ENCODE peak calls at places on chromosomes 4 and X, in seven cellular contexts. Y is iris pigment epithelial cell; G is AG20443; X is mesenchymal stem cell; P is BE2C; I is stimulated activated CD8-positive, alpha-beta memory T cell treated with anti-CD3 and anti-CD28 coated beads, Interleukin-7, amount 100 ng/mL, for 1 hour; W is stimulated activated naive CD8-positive, alpha-beta T cell treated with anti-CD3 and anti-CD28 coated beads, Interleukin-15, Interleukin-2, amounts not matched to agents 100 U/mL and 50 U/mL, for 24 hours. B is an unnamed sample.

GRCh38 chr4:38939150-38939549 is 71.5 kb downstream of the FAM114A1 start:
- DNase-seq in I (no peak), Y (no peak), G (no peak), W (no peak), X (no peak), P (no peak), B (no peak)

GRCh38 chrX:34559325-34559724 is 97.8 kb downstream of the TMEM47 start:
- DNase-seq in Y (peak; percentile 47), X (no peak), I (no peak), G (peak; percentile 4), W (no peak), P (no peak), B (no peak)

GRCh38 chr4:75004755-75005668 is 72.1 kb downstream of the PARM1 start:
- DNase-seq in I (no peak), W (no peak), X (no peak), Y (peak; percentile 16), G (no peak), P (no peak), B (no peak)

GRCh38 chrX:129961180-129962083 is 21.0 kb upstream of the BCORL1 start:
- DNase-seq in I (peak; percentile 42), P (peak; percentile 51), X (peak; percentile 35), G (peak; percentile 53), Y (peak; percentile 13), W (peak; percentile 74), B (no peak)

GRCh38 chrX:136122207-136122606 is 25.1 kb upstream of the FHL1 start:
- DNase-seq in Y (no peak), I (no peak), G (no peak), W (no peak), X (no peak), P (no peak), B (no peak)

GRCh38 chr4:80183196-80184052 is 13.9 kb upstream of the PRDM8 start:
- DNase-seq in Y (peak; percentile 15), X (no peak), P (peak; percentile 59), W (peak; percentile 48), I (no peak), G (peak; percentile 62), B (peak; percentile 62)

GRCh38 chrX:13304052-13304451 is 15.8 kb downstream of the ATXN3L start:
- DNase-seq in Y (no peak), W (no peak), I (no peak), X (no peak), P (no peak), G (no peak), B (no peak)

GRCh38 chrX:155819966-155820491 is 61.1 kb upstream of the VAMP7 start:
- DNase-seq in Y (peak; percentile 88), I (peak; percentile 5), G (peak; percentile 56), P (peak; percentile 64), X (peak; percentile 85), W (peak; percentile 34), B (peak; percentile 68)

GRCh38 chrX:9188117-9188516 is 154.2 kb upstream of the FAM9B start:
- DNase-seq in P (peak; percentile 15), X (no peak), G (no peak), Y (no peak), I (no peak), W (no peak), B (no peak)

GRCh38 chrX:49176421-49177326 is 5.0 kb downstream of the PLP2 start:
- DNase-seq in G (no peak), W (no peak), I (no peak), Y (no peak), P (peak; percentile 35), X (no peak), B (no peak)

GRCh38 chrX:49930046-49930445 is 7.7 kb downstream of the CLCN5 start:
- DNase-seq in W (no peak), P (no peak), G (no peak), X (no peak), I (no peak), Y (peak; percentile 64), B (peak; percentile 40)

GRCh38 chr4:82217986-82218715 is 155.6 kb downstream of the HNRNPD start:
- DNase-seq in W (no peak), G (peak; percentile 16), P (no peak), X (no peak), Y (peak; percentile 8), I (no peak), B (peak; percentile 7)

GRCh38 chrX:127207326-127207725 is 387.8 kb downstream of the PRR32 start:
- DNase-seq in I (no peak), W (no peak), Y (no peak), X (no peak), P (no peak), G (no peak), B (no peak)

GRCh38 chr4:127997534-127998388 is 32.6 kb downstream of the ABHD18 start:
- DNase-seq in W (peak; percentile 10), Y (peak; percentile 55), I (no peak), X (peak; percentile 46), G (peak; percentile 34), P (no peak), B (peak; percentile 6)

GRCh38 chr4:2935762-2936743 is 27.2 kb downstream of the NOP14 start:
- DNase-seq in W (peak; percentile 80), I (no peak), G (no peak), P (no peak), X (no peak), Y (peak; percentile 86), B (no peak)

GRCh38 chr4:187289371-187289770 is 565.7 kb upstream of the FAT1 start:
- DNase-seq in Y (peak; percentile 39), G (no peak), X (no peak), W (no peak), I (no peak), P (no peak), B (peak; percentile 31)

GRCh38 chr4:182384496-182385155 is 141.4 kb downstream of the TENM3 start:
- DNase-seq in I (no peak), X (no peak), G (no peak), W (no peak), P (no peak), Y (peak; percentile 30), B (no peak)

GRCh38 chr4:177214935-177215334 is 94.7 kb upstream of the NEIL3 start:
- DNase-seq in Y (no peak), P (no peak), I (no peak), X (no peak), G (peak; percentile 35), W (peak; percentile 33), B (peak; percentile 43)

GRCh38 chrX:22690116-22690515 is 309.6 kb upstream of the DDX53 start:
- DNase-seq in X (peak; percentile 8), I (no peak), P (peak; percentile 15), Y (no peak), G (no peak), W (no peak), B (no peak)

GRCh38 chr4:156958276-156959074 is 13.1 kb downstream of the PDGFC start:
- DNase-seq in Y (no peak), I (no peak), P (no peak), G (no peak), X (no peak), W (no peak), B (no peak)

GRCh38 chr4:103754844-103755243 is 35.1 kb upstream of the TACR3 start:
- DNase-seq in G (no peak), Y (peak; percentile 6), X (no peak), W (no peak), I (no peak), P (peak; percentile 31), B (no peak)

GRCh38 chr4:170687751-170688150 is 598.0 kb upstream of the AADAT start:
- DNase-seq in I (no peak), W (no peak), Y (no peak), G (no peak), X (no peak), P (no peak), B (no peak)

GRCh38 chr4:169567916-169568315 is 44.5 kb downstream of the NEK1 start:
- DNase-seq in I (no peak), P (no peak), X (no peak), Y (peak; percentile 30), W (no peak), G (no peak), B (no peak)

GRCh38 chr4:113436360-113436759 is 325.2 kb downstream of the CAMK2D start:
- DNase-seq in P (no peak), X (peak; percentile 79), Y (peak; percentile 86), I (no peak), G (peak; percentile 54), W (no peak), B (peak; percentile 39)

GRCh38 chr4:13982008-13982407 is 354.5 kb upstream of the BOD1L1 start:
- DNase-seq in P (no peak), Y (no peak), W (no peak), I (no peak), X (no peak), G (no peak), B (no peak)

GRCh38 chrX:21802054-21802660 is 37.3 kb upstream of the MBTPS2 start:
- DNase-seq in P (no peak), G (no peak), W (no peak), X (no peak), Y (no peak), I (no peak), B (no peak)

GRCh38 chrX:155612312-155613224 is at the start of gene TMLHE:
- DNase-seq in X (peak; percentile 64), I (peak; percentile 24), Y (peak; percentile 43), P (peak; percentile 70), W (peak; percentile 75), G (peak; percentile 74), B (peak; percentile 82)

GRCh38 chrX:49040376-49040955 is 2.7 kb downstream of the TFE3 start:
- DNase-seq in I (no peak), W (no peak), G (no peak), X (peak; percentile 42), Y (peak; percentile 26), P (no peak), B (no peak)

GRCh38 chr4:121554377-121554776 is 142.4 kb downstream of the ANXA5 start:
- DNase-seq in X (no peak), I (no peak), Y (no peak), W (no peak), P (no peak), G (peak; percentile 56), B (peak; percentile 58)

GRCh38 chr4:15793506-15794363 is 15.6 kb downstream of the CD38 start:
- DNase-seq in G (no peak), P (no peak), Y (no peak), W (no peak), I (no peak), X (no peak), B (no peak)

GRCh38 chr4:82559735-82560120 is 2.1 kb downstream of the TMEM150C start:
- DNase-seq in G (no peak), P (no peak), I (no peak), Y (no peak), X (no peak), W (no peak), B (no peak)

GRCh38 chr4:47926667-47927258 is 12.4 kb upstream of the NFXL1 start:
- DNase-seq in Y (peak; percentile 66), W (peak; percentile 64), P (peak; percentile 75), G (peak; percentile 65), I (peak; percentile 7), X (peak; percentile 61), B (peak; percentile 67)

GRCh38 chrX:66074920-66075879 is 35.3 kb upstream of the VSIG4 start:
- DNase-seq in G (no peak), W (peak; percentile 27), P (no peak), Y (no peak), I (no peak), X (no peak), B (no peak)

B was measured in GM03348.